ENCODE peak calls at places on chromosomes 6 and 20, in seven cellular contexts. F is NCI-H1436, T is astrocyte of the cerebellum, K is OCI-M1, C is heart right ventricle, I is iris pigment epithelial cell, R is tibial nerve. O is an unnamed sample.

GRCh38 chr6:1636971-1637871 is 27.5 kb downstream of the FOXC1 start:
- DNase-seq in F (no peak), T (no peak), K (no peak), C (no peak), I (no peak), R (no peak), O (no peak)

GRCh38 chr20:10462516-10462915 is 27.4 kb downstream of the SLX4IP start:
- DNase-seq in F (no peak), T (no peak), K (no peak), C (no peak), I (no peak), R (no peak), O (no peak)

GRCh38 chr6:71287926-71288227 is 734 bp upstream of the OGFRL1 start:
- DNase-seq in F (no peak), T (no peak), K (no peak), C (no peak), I (no peak), R (no peak), O (no peak)

GRCh38 chr6:111456208-111456607 is 26.8 kb downstream of the REV3L start:
- DNase-seq in F (no peak), T (peak; percentile 16), K (no peak), C (no peak), I (peak; percentile 60), R (no peak), O (no peak)

GRCh38 chr6:45791181-45791580 is 224.5 kb downstream of the CLIC5 start:
- DNase-seq in F (no peak), T (no peak), K (no peak), C (no peak), I (peak; percentile 54), R (no peak), O (no peak)

GRCh38 chr6:677919-678318 is 15.0 kb downstream of the EXOC2 start:
- DNase-seq in F (no peak), T (no peak), K (no peak), C (no peak), I (no peak), R (no peak), O (no peak)

GRCh38 chr20:57408536-57409233 is 17.5 kb downstream of the RBM38 start:
- DNase-seq in F (no peak), T (no peak), K (no peak), C (no peak), I (no peak), R (no peak), O (no peak)

GRCh38 chr6:34243901-34244884 is 4.6 kb downstream of the SMIM29 start:
- DNase-seq in F (no peak), T (peak; percentile 84), K (peak; percentile 85), C (peak; percentile 52), I (peak; percentile 95), R (peak; percentile 43), O (no peak)

GRCh38 chr6:147141690-147142308 is 62.4 kb upstream of the STXBP5 start:
- DNase-seq in F (no peak), T (no peak), K (peak; percentile 31), C (no peak), I (peak; percentile 67), R (no peak), O (no peak)

GRCh38 chr6:45630801-45631200 is 253.1 kb upstream of the SUPT3H start:
- DNase-seq in F (no peak), T (no peak), K (no peak), C (no peak), I (no peak), R (no peak), O (no peak)

GRCh38 chr20:55354700-55355099 is 650.6 kb downstream of the CBLN4 start:
- DNase-seq in F (no peak), T (no peak), K (peak; percentile 3), C (no peak), I (no peak), R (no peak), O (no peak)

GRCh38 chr6:159862103-159862502 is 28.7 kb upstream of the MAS1 start:
- DNase-seq in F (no peak), T (no peak), K (no peak), C (no peak), I (no peak), R (no peak), O (no peak)

GRCh38 chr20:10125757-10126156 is 91.0 kb downstream of the ANKEF1 start:
- DNase-seq in F (no peak), T (no peak), K (no peak), C (no peak), I (peak; percentile 14), R (no peak), O (no peak)

GRCh38 chr6:149683256-149683860 is 34.5 kb downstream of the LATS1 start:
- DNase-seq in F (no peak), T (no peak), K (no peak), C (no peak), I (peak; percentile 26), R (no peak), O (no peak)

GRCh38 chr20:62025832-62026563 is 39.7 kb downstream of the TAF4 start:
- DNase-seq in F (no peak), T (peak; percentile 15), K (no peak), C (no peak), I (peak; percentile 84), R (no peak), O (no peak)

GRCh38 chr20:54223751-54224150 is 15.9 kb downstream of the PFDN4 start:
- DNase-seq in F (no peak), T (no peak), K (no peak), C (no peak), I (peak; percentile 9), R (no peak), O (no peak)

GRCh38 chr6:11143394-11144371 is 32.2 kb upstream of the ERVFRD-1 start:
- DNase-seq in F (no peak), T (no peak), K (peak; percentile 91), C (peak; percentile 30), I (peak; percentile 98), R (peak; percentile 47), O (no peak)

GRCh38 chr6:169427856-169428255 is 174.2 kb upstream of the THBS2 start:
- DNase-seq in F (no peak), T (no peak), K (no peak), C (no peak), I (peak; percentile 87), R (no peak), O (no peak)

GRCh38 chr6:24968711-24969110 is 33.0 kb upstream of the RIPOR2 start:
- DNase-seq in F (no peak), T (no peak), K (no peak), C (no peak), I (no peak), R (no peak), O (no peak)

GRCh38 chr6:48817714-48818113 is 645.3 kb downstream of the MMUT start:
- DNase-seq in F (no peak), T (no peak), K (no peak), C (no peak), I (peak; percentile 61), R (no peak), O (no peak)

GRCh38 chr6:32200711-32201475 is 8.4 kb upstream of the GPSM3 start:
- DNase-seq in F (no peak), T (no peak), K (no peak), C (no peak), I (no peak), R (no peak), O (no peak)

GRCh38 chr6:53294095-53294494 is 54.7 kb downstream of the ELOVL5 start:
- DNase-seq in F (no peak), T (no peak), K (peak; percentile 44), C (no peak), I (no peak), R (no peak), O (no peak)

GRCh38 chr20:23419995-23420901 is 1.0 kb downstream of the NAPB start:
- DNase-seq in F (no peak), T (no peak), K (peak; percentile 80), C (peak; percentile 55), I (peak; percentile 79), R (no peak), O (no peak)

GRCh38 chr6:111011360-111012142 is 29.7 kb downstream of the RPF2 start:
- DNase-seq in F (peak; percentile 47), T (peak; percentile 28), K (peak; percentile 74), C (no peak), I (peak; percentile 59), R (no peak), O (no peak)

GRCh38 chr6:15511248-15512125 is 151.3 kb downstream of the DTNBP1 start:
- DNase-seq in F (no peak), T (no peak), K (no peak), C (peak; percentile 75), I (no peak), R (no peak), O (no peak)

GRCh38 chr6:165991341-165991740 is 176.3 kb downstream of the TBXT start:
- DNase-seq in F (no peak), T (no peak), K (no peak), C (no peak), I (no peak), R (no peak), O (no peak)

GRCh38 chr6:113777601-113778000 is 79.5 kb upstream of the MARCKS start:
- DNase-seq in F (no peak), T (no peak), K (no peak), C (no peak), I (no peak), R (no peak), O (no peak)

GRCh38 chr6:127267742-127268588 is 1.3 kb downstream of the RNF146 start:
- DNase-seq in F (no peak), T (no peak), K (peak; percentile 53), C (no peak), I (no peak), R (no peak), O (no peak)

GRCh38 chr6:68975064-68975463 is 340.0 kb downstream of the ADGRB3 start:
- DNase-seq in F (peak; percentile 63), T (no peak), K (peak; percentile 73), C (no peak), I (peak; percentile 14), R (no peak), O (no peak)

GRCh38 chr20:38175221-38176030 is 10.4 kb upstream of the TGM2 start:
- DNase-seq in F (no peak), T (no peak), K (no peak), C (no peak), I (no peak), R (no peak), O (no peak)

O was measured in iPS DF 6.9.